ENCODE peak calls at places on chromosomes 1 and 21, in nine cellular contexts. F, T, X, C, L, Z, O, G and K are unnamed samples.

GRCh38 chr1:25256578-25257129 is 9.4 kb upstream of the RSRP1 start:
- DNase-seq in F (no peak), T (no peak), X (no peak), C (no peak), L (no peak), Z (no peak), O (no peak), G (no peak), K (no peak)

GRCh38 chr1:97004054-97004453 is 282.5 kb downstream of the PTBP2 start:
- DNase-seq in F (no peak), T (no peak), X (no peak), C (no peak), L (no peak), Z (no peak), O (no peak), G (no peak), K (no peak)

GRCh38 chr1:186303911-186304310 is 71.1 kb downstream of the TPR start:
- DNase-seq in F (no peak), T (no peak), X (no peak), C (no peak), L (no peak), Z (no peak), O (no peak), G (no peak), K (no peak)

GRCh38 chr1:153679337-153680119 is 1.0 kb downstream of the NPR1 start:
- DNase-seq in F (no peak), T (no peak), X (no peak), C (no peak), L (no peak), Z (no peak), O (no peak), G (no peak), K (peak; percentile 58)

GRCh38 chr1:93081716-93082115 is 2.6 kb downstream of the MTF2 start:
- DNase-seq in F (no peak), T (no peak), X (peak; percentile 48), C (no peak), L (no peak), Z (peak; percentile 79), O (no peak), G (no peak), K (no peak)

GRCh38 chr21:44874240-44874496 is 678 bp upstream of the PTTG1IP start:
- DNase-seq in F (no peak), T (no peak), X (no peak), C (no peak), L (no peak), Z (peak; percentile 39), O (no peak), G (no peak), K (peak; percentile 53)

GRCh38 chr1:225882699-225883615 is 777 bp upstream of the TMEM63A start:
- DNase-seq in F (peak; percentile 84), T (no peak), X (no peak), C (peak; percentile 46), L (no peak), Z (peak; percentile 38), O (peak; percentile 62), G (peak; percentile 49), K (no peak)

GRCh38 chr1:215645861-215646260 is 78.8 kb downstream of the KCTD3 start:
- DNase-seq in F (no peak), T (no peak), X (no peak), C (no peak), L (no peak), Z (no peak), O (no peak), G (no peak), K (no peak)

GRCh38 chr1:70979879-70980278 is 67.7 kb downstream of the PTGER3 start:
- DNase-seq in F (no peak), T (no peak), X (no peak), C (no peak), L (no peak), Z (no peak), O (no peak), G (no peak), K (no peak)

GRCh38 chr1:68112835-68113243 is 62.4 kb upstream of the DIRAS3 start:
- DNase-seq in F (no peak), T (no peak), X (peak; percentile 69), C (no peak), L (no peak), Z (peak; percentile 94), O (peak; percentile 35), G (no peak), K (no peak)

GRCh38 chr1:53683986-53684740 is 54.8 kb downstream of the GLIS1 start:
- DNase-seq in F (no peak), T (no peak), X (no peak), C (no peak), L (peak; percentile 11), Z (no peak), O (peak; percentile 5), G (no peak), K (peak; percentile 20)

GRCh38 chr1:94092210-94092613 is 28.7 kb downstream of the ABCA4 start:
- DNase-seq in F (no peak), T (no peak), X (no peak), C (no peak), L (peak; percentile 4), Z (peak; percentile 17), O (no peak), G (peak; percentile 37), K (no peak)

GRCh38 chr1:168050307-168050706 is 86.4 kb downstream of the GPR161 start:
- DNase-seq in F (no peak), T (no peak), X (no peak), C (no peak), L (no peak), Z (no peak), O (no peak), G (no peak), K (peak; percentile 26)

GRCh38 chr1:232629250-232630046 is 485 bp downstream of the SIPA1L2 start:
- DNase-seq in F (peak; percentile 80), T (no peak), X (no peak), C (peak; percentile 22), L (peak; percentile 17), Z (peak; percentile 3), O (peak; percentile 57), G (peak; percentile 38), K (peak; percentile 57)

GRCh38 chr1:187527346-187527745 is 698.6 kb downstream of the PLA2G4A start:
- DNase-seq in F (no peak), T (no peak), X (no peak), C (no peak), L (no peak), Z (no peak), O (no peak), G (no peak), K (no peak)

GRCh38 chr21:42818328-42818749 is 61.0 kb downstream of the WDR4 start:
- DNase-seq in F (peak; percentile 86), T (peak; percentile 52), X (peak; percentile 1), C (peak; percentile 66), L (peak; percentile 44), Z (peak; percentile 51), O (peak; percentile 30), G (peak; percentile 58), K (peak; percentile 69)

GRCh38 chr1:243236604-243237252 is 18.4 kb downstream of the CEP170 start:
- DNase-seq in F (no peak), T (no peak), X (no peak), C (no peak), L (no peak), Z (peak; percentile 39), O (no peak), G (no peak), K (no peak)

GRCh38 chr1:119008483-119009299 is 20.5 kb upstream of the TBX15 start:
- DNase-seq in F (no peak), T (no peak), X (no peak), C (no peak), L (peak; percentile 31), Z (peak; percentile 83), O (peak; percentile 40), G (no peak), K (peak; percentile 70)

GRCh38 chr1:33086384-33086850 is 5.5 kb downstream of the AZIN2 start:
- DNase-seq in F (peak; percentile 82), T (no peak), X (no peak), C (peak; percentile 68), L (peak; percentile 55), Z (peak; percentile 85), O (peak; percentile 48), G (peak; percentile 66), K (peak; percentile 94)

GRCh38 chr1:200178340-200178739 is 150.8 kb downstream of the NR5A2 start:
- DNase-seq in F (no peak), T (no peak), X (no peak), C (no peak), L (no peak), Z (peak; percentile 55), O (no peak), G (no peak), K (no peak)

GRCh38 chr1:222240536-222241181 is 307.2 kb downstream of the HHIPL2 start:
- DNase-seq in F (no peak), T (no peak), X (peak; percentile 15), C (no peak), L (no peak), Z (peak; percentile 53), O (peak; percentile 9), G (no peak), K (peak; percentile 32)